ENCODE peak calls at places on chromosomes 13 and 19, in seven cellular contexts. U, L, K, R, F, I and C are unnamed samples.

GRCh38 chr13:95039415-95039814 is 261.8 kb downstream of the ABCC4 start:
- DNase-seq in U (no peak), L (no peak), K (no peak), R (no peak), F (no peak), I (peak; percentile 6), C (no peak)

GRCh38 chr13:76019421-76020044 is 383.4 kb downstream of the LMO7 start:
- DNase-seq in U (peak; percentile 48), L (peak; percentile 28), K (no peak), R (peak; percentile 11), F (peak; percentile 51), I (peak; percentile 63), C (no peak)

GRCh38 chr13:63636231-63636993 is 2220.8 kb upstream of the PCDH20 start:
- DNase-seq in U (peak; percentile 37), L (peak; percentile 41), K (no peak), R (no peak), F (no peak), I (no peak), C (peak; percentile 8)

GRCh38 chr13:106088094-106088493 is 447.4 kb downstream of the EFNB2 start:
- DNase-seq in U (no peak), L (no peak), K (no peak), R (no peak), F (no peak), I (no peak), C (no peak)

GRCh38 chr13:113746143-113746525 is 12.9 kb upstream of the TMEM255B start:
- DNase-seq in U (no peak), L (no peak), K (no peak), R (no peak), F (no peak), I (peak; percentile 81), C (no peak)

GRCh38 chr13:94063096-94063495 is 416.4 kb downstream of the DCT start:
- DNase-seq in U (no peak), L (no peak), K (no peak), R (no peak), F (no peak), I (no peak), C (no peak)

GRCh38 chr19:51422053-51422448 is 4.6 kb upstream of the SIGLEC10 start:
- DNase-seq in U (peak; percentile 86), L (peak; percentile 56), K (peak; percentile 95), R (peak; percentile 91), F (peak; percentile 69), I (peak; percentile 67), C (no peak)

GRCh38 chr13:105552078-105552477 is 983.4 kb downstream of the EFNB2 start:
- DNase-seq in U (no peak), L (no peak), K (no peak), R (no peak), F (no peak), I (no peak), C (no peak)

GRCh38 chr19:2040647-2041435 is 10.2 kb downstream of the MKNK2 start:
- DNase-seq in U (no peak), L (no peak), K (no peak), R (no peak), F (no peak), I (no peak), C (no peak)

GRCh38 chr19:1315470-1316166 is 29.9 kb downstream of the EFNA2 start:
- DNase-seq in U (peak; percentile 73), L (peak; percentile 18), K (peak; percentile 86), R (peak; percentile 95), F (no peak), I (no peak), C (no peak)

GRCh38 chr13:104315606-104316005 is 1249.4 kb upstream of the SLC10A2 start:
- DNase-seq in U (no peak), L (peak; percentile 3), K (no peak), R (no peak), F (no peak), I (peak; percentile 1), C (no peak)

GRCh38 chr19:4908781-4909171 is 525 bp upstream of the UHRF1 start:
- DNase-seq in U (peak; percentile 75), L (no peak), K (no peak), R (peak; percentile 49), F (no peak), I (peak; percentile 58), C (no peak)

GRCh38 chr13:70385852-70386251 is 277.6 kb upstream of the KLHL1 start:
- DNase-seq in U (no peak), L (no peak), K (no peak), R (no peak), F (no peak), I (no peak), C (no peak)

GRCh38 chr13:113421673-113422270 is 31.5 kb downstream of the ADPRHL1 start:
- DNase-seq in U (no peak), L (no peak), K (no peak), R (peak; percentile 73), F (no peak), I (no peak), C (no peak)

GRCh38 chr19:54489766-54490165 is 12.9 kb upstream of the LAIR2 start:
- DNase-seq in U (no peak), L (no peak), K (no peak), R (no peak), F (no peak), I (no peak), C (no peak)

GRCh38 chr13:83414393-83414792 is 467.9 kb downstream of the SLITRK1 start:
- DNase-seq in U (no peak), L (no peak), K (no peak), R (no peak), F (no peak), I (no peak), C (no peak)

GRCh38 chr13:20487927-20488326 is 37.7 kb downstream of the CRYL1 start:
- DNase-seq in U (no peak), L (no peak), K (no peak), R (no peak), F (no peak), I (no peak), C (no peak)

GRCh38 chr13:74132768-74133656 is 1.2 kb downstream of the KLF12 start:
- DNase-seq in U (no peak), L (no peak), K (no peak), R (peak; percentile 48), F (no peak), I (no peak), C (no peak)

GRCh38 chr13:98181106-98181815 is 4.2 kb upstream of the RNF113B start:
- DNase-seq in U (no peak), L (no peak), K (no peak), R (no peak), F (no peak), I (no peak), C (no peak)

GRCh38 chr13:66922444-66922843 is 307.7 kb downstream of the PCDH9 start:
- DNase-seq in U (no peak), L (no peak), K (no peak), R (no peak), F (no peak), I (no peak), C (no peak)

GRCh38 chr13:45595968-45596367 is 19.6 kb downstream of the ERICH6B start:
- DNase-seq in U (peak; percentile 48), L (no peak), K (no peak), R (no peak), F (no peak), I (no peak), C (no peak)

GRCh38 chr13:41696163-41697003 is 239.0 kb downstream of the RGCC start:
- DNase-seq in U (peak; percentile 28), L (peak; percentile 61), K (no peak), R (no peak), F (peak; percentile 15), I (peak; percentile 2), C (no peak)

GRCh38 chr13:44394649-44395048 is 21.0 kb downstream of the SERP2 start:
- DNase-seq in U (no peak), L (no peak), K (no peak), R (peak; percentile 46), F (no peak), I (no peak), C (no peak)

GRCh38 chr13:49610176-49610575 is 18.1 kb upstream of the ARL11 start:
- DNase-seq in U (no peak), L (no peak), K (no peak), R (peak; percentile 47), F (no peak), I (no peak), C (no peak)

GRCh38 chr19:18230941-18231734 is 4.9 kb upstream of the PDE4C start:
- DNase-seq in U (no peak), L (no peak), K (no peak), R (no peak), F (no peak), I (no peak), C (no peak)

GRCh38 chr13:48184260-48184659 is 48.7 kb upstream of the ITM2B start:
- DNase-seq in U (no peak), L (no peak), K (no peak), R (no peak), F (no peak), I (no peak), C (no peak)
- TF ChIP-seq JUND in U (no peak), L (no peak), K (no peak), R (no peak), F (no peak), I (no peak), C (no peak)

GRCh38 chr13:23619073-23619855 is 49.1 kb downstream of the TNFRSF19 start:
- DNase-seq in U (no peak), L (no peak), K (no peak), R (no peak), F (no peak), I (no peak), C (no peak)

GRCh38 chr13:23617551-23618014 is 47.4 kb downstream of the TNFRSF19 start:
- DNase-seq in U (no peak), L (no peak), K (no peak), R (no peak), F (no peak), I (no peak), C (no peak)

GRCh38 chr13:23616228-23616627 is 46.0 kb downstream of the TNFRSF19 start:
- DNase-seq in U (no peak), L (no peak), K (no peak), R (no peak), F (no peak), I (no peak), C (no peak)

GRCh38 chr13:23620211-23620610 is 50.0 kb downstream of the TNFRSF19 start:
- DNase-seq in U (no peak), L (no peak), K (no peak), R (no peak), F (no peak), I (no peak), C (no peak)

DNA sequence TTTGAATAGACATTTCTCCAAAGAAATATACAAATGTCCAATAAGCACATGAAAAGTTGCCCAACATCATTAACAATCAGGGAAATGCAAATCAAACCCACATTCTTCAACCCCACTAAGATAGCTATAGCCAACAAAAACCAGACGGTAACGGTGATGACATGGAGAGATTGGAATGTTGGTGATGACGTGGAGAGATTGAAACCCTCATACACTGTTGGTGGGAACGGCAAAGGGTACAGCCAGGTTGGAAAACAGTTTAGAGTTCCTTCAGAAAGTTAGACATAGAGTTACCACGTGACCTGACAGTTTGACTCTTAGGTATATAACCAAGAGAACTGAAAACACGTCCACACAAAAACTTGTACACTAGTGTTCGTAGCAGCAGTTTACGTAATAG is 48.1 kb downstream of the TNFRSF19 start:
- DNase-seq in U (no peak), L (no peak), K (no peak), R (no peak), F (no peak), I (no peak), C (no peak)
- TF ChIP-seq JUND in U (no peak), L (no peak), K (no peak), R (peak; percentile 91), F (peak; percentile 73), I (no peak), C (no peak)

GRCh38 chr19:33906578-33907335 is 110.1 kb downstream of the KCTD15 start:
- DNase-seq in U (peak; percentile 51), L (no peak), K (no peak), R (no peak), F (no peak), I (peak; percentile 6), C (no peak)
- TF ChIP-seq JUND in U (no peak), L (no peak), K (no peak), R (no peak), F (peak; percentile 54), I (no peak), C (no peak)

GRCh38 chr19:47247308-47247990 is 8.9 kb upstream of the CCDC9 start:
- DNase-seq in U (peak; percentile 72), L (no peak), K (peak; percentile 64), R (peak; percentile 74), F (no peak), I (peak; percentile 56), C (no peak)
- TF ChIP-seq JUND in U (no peak), L (no peak), K (peak; percentile 65), R (no peak), F (no peak), I (no peak), C (no peak)